ENCODE peak calls at places on chromosome 10, in seven cellular contexts. P, Z, W, H, Y, G and M are unnamed samples.
A peak's percentile ranks its signal among the peaks of the same experiment; 100 is the strongest.

GRCh38 chr10:92897916-92898315 is 49.6 kb downstream of the EXOC6 start:
- DNase-seq in P (no peak), Z (no peak), W (no peak), H (no peak), Y (no peak), G (no peak), M (no peak)

GRCh38 chr10:97550336-97551149 is 22.0 kb upstream of the ANKRD2 start:
- DNase-seq in P (no peak), Z (no peak), W (no peak), H (no peak), Y (no peak), G (no peak), M (no peak)

GRCh38 chr10:76675951-76676587 is 961.5 kb downstream of the KCNMA1 start:
- DNase-seq in P (peak; percentile 55), Z (no peak), W (no peak), H (no peak), Y (peak; percentile 64), G (no peak), M (no peak)

GRCh38 chr10:131195552-131196159 is 115.9 kb downstream of the TCERG1L start:
- DNase-seq in P (no peak), Z (no peak), W (peak; percentile 37), H (no peak), Y (no peak), G (no peak), M (peak; percentile 8)

GRCh38 chr10:62851449-62851848 is 35.3 kb upstream of the EGR2 start:
- DNase-seq in P (no peak), Z (peak; percentile 1), W (no peak), H (no peak), Y (no peak), G (no peak), M (no peak)

GRCh38 chr10:8035641-8036520 is 18.6 kb upstream of the GATA3 start:
- DNase-seq in P (no peak), Z (no peak), W (no peak), H (no peak), Y (no peak), G (peak; percentile 6), M (no peak)

GRCh38 chr10:27258492-27258837 is 17.9 kb upstream of the ACBD5 start:
- DNase-seq in P (no peak), Z (no peak), W (no peak), H (no peak), Y (no peak), G (no peak), M (no peak)

GRCh38 chr10:32180354-32181280 is 124.4 kb upstream of the KIF5B start:
- DNase-seq in P (no peak), Z (no peak), W (no peak), H (no peak), Y (no peak), G (no peak), M (no peak)

GRCh38 chr10:125002423-125003145 is 60.7 kb downstream of the ZRANB1 start:
- DNase-seq in P (peak; percentile 7), Z (no peak), W (peak; percentile 42), H (no peak), Y (peak; percentile 51), G (no peak), M (no peak)

GRCh38 chr10:77355844-77356243 is 281.8 kb downstream of the KCNMA1 start:
- DNase-seq in P (no peak), Z (peak; percentile 95), W (no peak), H (no peak), Y (no peak), G (no peak), M (no peak)

GRCh38 chr10:69974551-69975155 is 78.0 kb upstream of the MACROH2A2 start:
- DNase-seq in P (no peak), Z (peak; percentile 91), W (no peak), H (no peak), Y (no peak), G (no peak), M (no peak)

GRCh38 chr10:118483496-118483895 is 112.0 kb downstream of the PRLHR start:
- DNase-seq in P (no peak), Z (no peak), W (no peak), H (no peak), Y (no peak), G (no peak), M (no peak)
- TF ChIP-seq CTCF in P (no peak), Z (no peak), W (no peak), H (no peak), Y (no peak), G (no peak), M (no peak)

GRCh38 chr10:6275022-6275997 is 72.6 kb downstream of the PFKFB3 start:
- DNase-seq in P (peak; percentile 87), Z (peak; percentile 99), W (peak; percentile 77), H (no peak), Y (peak; percentile 96), G (peak; percentile 82), M (no peak)
- TF ChIP-seq CTCF in P (no peak), Z (no peak), W (no peak), H (no peak), Y (no peak), G (no peak), M (no peak)

GRCh38 chr10:59792812-59793211 is 39.6 kb upstream of the MRLN start:
- DNase-seq in P (no peak), Z (no peak), W (no peak), H (no peak), Y (no peak), G (no peak), M (no peak)

GRCh38 chr10:59799421-59799820 is 46.2 kb upstream of the MRLN start:
- DNase-seq in P (no peak), Z (no peak), W (no peak), H (no peak), Y (no peak), G (no peak), M (no peak)

GRCh38 chr10:59791602-59792001 is 38.3 kb upstream of the MRLN start:
- DNase-seq in P (no peak), Z (no peak), W (no peak), H (no peak), Y (no peak), G (no peak), M (no peak)

DNA sequence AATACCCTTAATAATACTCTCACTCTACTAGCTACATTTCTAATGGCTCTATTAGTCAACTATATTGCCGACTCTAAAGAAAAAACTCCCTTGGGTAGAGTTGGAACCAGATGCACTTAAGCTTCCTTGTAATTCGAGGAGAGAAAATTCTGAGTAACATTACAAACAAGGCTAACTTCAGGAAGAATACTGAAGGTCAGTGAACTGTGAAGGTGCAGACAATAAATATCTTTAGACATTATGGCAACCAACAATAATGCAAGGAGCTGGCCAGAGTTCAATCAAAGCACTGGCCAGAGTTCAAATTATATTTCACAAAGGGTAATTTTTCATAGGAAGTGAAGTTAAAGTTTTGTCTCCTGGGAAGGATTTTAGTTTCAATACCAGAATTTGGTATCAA is 40.7 kb upstream of the MRLN start:
- DNase-seq in P (no peak), Z (no peak), W (no peak), H (no peak), Y (no peak), G (no peak), M (no peak)
- TF ChIP-seq CTCF in P (no peak), Z (no peak), W (no peak), H (no peak), Y (no peak), G (no peak), M (no peak)

GRCh38 chr10:28535846-28536245 is 2.9 kb downstream of the WAC start:
- DNase-seq in P (no peak), Z (no peak), W (no peak), H (no peak), Y (no peak), G (no peak), M (no peak)
- TF ChIP-seq CTCF in P (no peak), Z (no peak), W (no peak), H (no peak), Y (no peak), G (no peak), M (no peak)

GRCh38 chr10:86585726-86586048 is 64.1 kb upstream of the WAPL start:
- DNase-seq in P (no peak), Z (no peak), W (no peak), H (no peak), Y (no peak), G (no peak), M (no peak)
- TF ChIP-seq CTCF in P (no peak), Z (no peak), W (no peak), H (no peak), Y (no peak), G (no peak), M (no peak)

GRCh38 chr10:94150541-94151184 is 156.9 kb downstream of the PLCE1 start:
- DNase-seq in P (no peak), Z (no peak), W (no peak), H (no peak), Y (no peak), G (no peak), M (no peak)

GRCh38 chr10:94155722-94156271 is 162.1 kb downstream of the PLCE1 start:
- DNase-seq in P (no peak), Z (no peak), W (no peak), H (no peak), Y (no peak), G (no peak), M (no peak)
- TF ChIP-seq CTCF in P (no peak), Z (no peak), W (no peak), H (no peak), Y (no peak), G (no peak), M (no peak)

DNA sequence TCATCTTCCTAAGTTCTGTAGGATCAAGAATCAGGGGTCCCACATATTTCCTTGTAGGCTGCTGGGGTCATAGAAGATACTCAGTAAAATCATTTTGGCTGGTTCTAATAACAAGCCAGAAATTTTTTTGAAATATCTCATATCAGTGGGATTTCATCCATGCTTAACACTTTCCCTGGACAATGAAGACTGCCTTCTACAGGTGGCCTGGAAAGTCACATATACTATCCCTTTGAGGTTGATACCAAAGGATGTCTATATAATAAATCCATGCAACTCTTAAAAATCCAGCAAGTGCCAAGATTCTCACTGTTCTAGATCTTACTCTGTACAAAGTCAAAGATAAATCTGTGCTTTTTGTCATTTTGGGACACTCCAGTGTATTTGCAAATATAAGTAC is 225.8 kb upstream of the NEBL start:
- DNase-seq in P (no peak), Z (no peak), W (no peak), H (no peak), Y (no peak), G (no peak), M (no peak)
- TF ChIP-seq CTCF in P (no peak), Z (no peak), W (no peak), H (no peak), Y (no peak), G (no peak), M (no peak)

DNA sequence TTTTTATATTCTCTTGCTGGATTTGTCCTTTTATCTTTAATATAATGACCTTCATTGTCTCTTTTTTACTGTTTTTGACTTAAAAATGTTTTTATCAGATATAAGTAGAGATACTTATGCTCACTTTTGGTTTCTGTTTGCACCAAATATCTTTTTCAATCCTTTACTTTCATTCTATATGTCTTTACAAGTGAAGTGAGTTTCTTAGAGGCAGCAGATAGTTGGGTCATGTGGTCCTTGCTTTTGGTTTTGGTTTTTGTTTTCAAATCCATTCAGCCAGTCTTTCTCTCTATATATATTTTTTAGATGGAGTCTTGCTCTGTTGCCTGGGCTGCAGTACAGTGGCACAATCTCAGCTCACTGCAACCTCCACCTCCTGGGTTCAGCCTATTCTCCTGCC is 932.4 kb upstream of the LRRTM3 start:
- DNase-seq in P (no peak), Z (no peak), W (no peak), H (peak; percentile 77), Y (no peak), G (no peak), M (no peak)
- TF ChIP-seq CTCF in P (no peak), Z (no peak), W (no peak), H (no peak), Y (no peak), G (no peak), M (no peak)